ENCODE peak calls at places on chromosomes 4 and X, in seven cellular contexts. W is stimulated activated CD8-positive, alpha-beta memory T cell treated with anti-CD3 and anti-CD28 coated beads, Interleukin-4, amount 100 ng/mL, for 1 hour; E is hypothalamus; S is fibroblast of the aortic adventitia; V is NCI-H1105 treated with DMSO at 0.1 percent for 48 hours; C is endothelial cell of umbilical vein; T is activated T-helper 9 cell treated with anti-CD3 and anti-CD28 coated beads, Interleukin-2, amount 50 U/mL, for 16 hours. J is an unnamed sample.
A peak's percentile ranks its signal among the peaks of the same experiment; 100 is the strongest.

GRCh38 chrX:774536-774935 is 143.9 kb downstream of the SHOX start:
- DNase-seq in E (no peak), S (no peak), V (no peak), T (no peak), W (no peak), C (no peak), J (no peak)

GRCh38 chr4:7739918-7740865 is 199.5 kb downstream of the AFAP1 start:
- DNase-seq in E (no peak), W (no peak), S (no peak), V (no peak), T (no peak), C (no peak), J (no peak)

GRCh38 chr4:145481942-145482208 is 222 bp downstream of the SMAD1 start:
- DNase-seq in V (no peak), W (no peak), E (no peak), T (peak; percentile 0), S (no peak), C (no peak), J (no peak)

GRCh38 chr4:183920512-183920911 is 15.4 kb downstream of the STOX2 start:
- DNase-seq in C (no peak), E (no peak), W (no peak), S (no peak), V (no peak), T (no peak), J (no peak)

GRCh38 chr4:6335040-6335590 is 65.5 kb downstream of the WFS1 start:
- DNase-seq in V (no peak), E (no peak), S (no peak), C (no peak), T (no peak), W (no peak), J (no peak)

GRCh38 chr4:153798436-153798835 is 9.6 kb upstream of the SFRP2 start:
- DNase-seq in E (no peak), V (no peak), W (no peak), S (no peak), C (no peak), T (no peak), J (no peak)

GRCh38 chrX:70032797-70033196 is 16.9 kb downstream of the AWAT2 start:
- DNase-seq in S (peak; percentile 24), W (no peak), C (no peak), V (no peak), T (no peak), E (no peak), J (no peak)

GRCh38 chrX:22192419-22193086 is 80.2 kb upstream of the CBLL2 start:
- DNase-seq in S (peak; percentile 64), E (peak; percentile 0), V (peak; percentile 9), W (peak; percentile 1), C (peak; percentile 46), T (peak; percentile 14), J (peak; percentile 15)

GRCh38 chr4:73621357-73621756 is 1.1 kb upstream of the RASSF6 start:
- DNase-seq in V (no peak), W (no peak), C (no peak), S (no peak), E (no peak), T (no peak), J (no peak)

GRCh38 chr4:74541611-74542177 is 96.8 kb downstream of the AREG start:
- DNase-seq in T (no peak), E (no peak), S (no peak), V (no peak), W (no peak), C (no peak), J (no peak)

GRCh38 chrX:38220024-38220935 is at the start of gene SRPX:
- DNase-seq in S (peak; percentile 60), C (peak; percentile 58), V (peak; percentile 23), W (no peak), T (no peak), E (no peak), J (no peak)

GRCh38 chr4:150867148-150867547 is 147.9 kb downstream of the LRBA start:
- DNase-seq in E (no peak), S (peak; percentile 88), T (no peak), W (no peak), C (peak; percentile 84), V (peak; percentile 76), J (no peak)